ENCODE peak calls at places on chromosomes 16 and 17, in nine cellular contexts. O, R, K, L, B, P, W, A and D are unnamed samples.

GRCh38 chr17:77160032-77160876 is 19.5 kb downstream of the SEC14L1 start:
- DNase-seq in W (no peak), R (peak), O (no peak), K (no peak), P (no peak), B (no peak), A (no peak), L (no peak), D (peak)

GRCh38 chr16:55539049-55539448 is 27.4 kb upstream of the CAPNS2 start:
- DNase-seq in B (no peak), W (peak), R (peak), O (no peak), A (no peak), K (no peak), L (no peak), P (no peak), D (no peak)

GRCh38 chr16:69711115-69711740 is 15.1 kb downstream of the NQO1 start:
- DNase-seq in O (peak), B (peak), A (peak), P (no peak), W (peak), R (peak), K (peak), L (no peak), D (peak)

GRCh38 chr16:85557976-85558589 is 55.0 kb upstream of the GSE1 start:
- DNase-seq in R (no peak), P (peak), L (no peak), O (peak), A (no peak), W (no peak), B (peak), K (no peak), D (no peak)

GRCh38 chr17:73743802-73744201 is 99.6 kb upstream of the SDK2 start:
- DNase-seq in R (no peak), K (no peak), P (no peak), W (no peak), O (no peak), L (no peak), A (no peak), B (no peak), D (no peak)

GRCh38 chr17:45430738-45431530 is 1.7 kb downstream of the ARHGAP27 start:
- DNase-seq in A (no peak), P (peak), R (no peak), B (peak), L (peak), W (peak), K (no peak), O (peak), D (no peak)

GRCh38 chr17:15232517-15232915 is 32.6 kb downstream of the PMP22 start:
- DNase-seq in B (no peak), K (no peak), O (no peak), W (no peak), P (no peak), R (no peak), L (no peak), A (no peak), D (no peak)

GRCh38 chr16:86033016-86033474 is 134.1 kb downstream of the IRF8 start:
- DNase-seq in B (peak), A (peak), O (no peak), K (no peak), R (no peak), W (peak), L (no peak), P (no peak), D (no peak)

GRCh38 chr16:69334696-69335095 is 4.3 kb upstream of the PDF start:
- DNase-seq in R (no peak), W (no peak), A (no peak), P (no peak), B (no peak), O (no peak), K (no peak), L (peak), D (no peak)

GRCh38 chr16:66324785-66325184 is 41.7 kb upstream of the CDH5 start:
- DNase-seq in P (no peak), R (no peak), B (no peak), K (no peak), W (peak), A (no peak), O (peak), L (no peak), D (no peak)

GRCh38 chr17:82094931-82095776 is 2.9 kb downstream of the FASN start:
- DNase-seq in P (no peak), B (no peak), W (no peak), R (no peak), A (no peak), K (no peak), O (no peak), L (no peak), D (no peak)

GRCh38 chr16:22075043-22075757 is 17.1 kb upstream of the VWA3A start:
- DNase-seq in L (no peak), B (no peak), O (no peak), K (peak), R (no peak), W (no peak), A (no peak), P (no peak), D (no peak)

GRCh38 chr16:81431554-81432353 is 12.9 kb upstream of the CMIP start:
- DNase-seq in K (peak), B (peak), O (no peak), A (no peak), P (no peak), W (peak), R (no peak), L (no peak), D (peak)

GRCh38 chr16:82311528-82311927 is 141.5 kb upstream of the MPHOSPH6 start:
- DNase-seq in P (no peak), K (no peak), A (no peak), R (no peak), L (no peak), W (no peak), O (no peak), B (no peak), D (no peak)

GRCh38 chr17:75315541-75316243 is 26.5 kb upstream of the SLC25A19 start:
- DNase-seq in L (no peak), O (no peak), B (no peak), P (no peak), W (no peak), R (peak), K (peak), A (no peak), D (peak)

GRCh38 chr17:2395258-2396170 is 5.3 kb downstream of the MNT start:
- DNase-seq in W (peak), L (peak), R (peak), B (peak), K (peak), A (peak), O (no peak), P (no peak), D (no peak)
- H3K4me3 ChIP-seq in W (no peak), L (no peak), R (no peak), B (peak), K (no peak), A (no peak), O (peak), P (no peak), D (peak)

GRCh38 chr16:57828272-57829161 is 26.2 kb upstream of the KIFC3 start:
- DNase-seq in B (no peak), P (no peak), O (no peak), W (no peak), A (no peak), K (no peak), L (peak), R (no peak), D (no peak)
- TF ChIP-seq CTCF in B (no peak), P (no peak), O (peak), W (no peak), A (no peak), K (no peak), L (no peak), R (no peak), D (no peak)

DNA sequence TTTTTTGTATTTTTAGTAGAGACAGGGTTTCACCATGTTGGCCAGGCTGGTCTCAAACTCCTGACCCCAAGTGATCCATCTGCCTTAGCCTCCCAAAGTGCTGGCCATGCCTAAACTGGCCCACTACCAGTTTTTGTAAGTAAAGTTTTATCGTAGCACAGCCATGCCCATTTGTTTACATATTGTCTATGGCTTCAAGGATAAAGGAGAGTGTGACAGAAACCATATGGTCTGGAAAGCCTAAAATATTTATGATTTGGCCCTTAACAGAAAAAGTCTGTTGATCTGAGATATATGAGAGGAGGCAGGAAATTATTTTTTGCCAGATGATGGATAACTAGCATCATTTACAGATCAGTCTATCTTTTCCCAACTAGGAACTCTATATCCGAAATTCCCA is 4.5 kb downstream of the AKAP10 start:
- DNase-seq in O (no peak), P (no peak), W (no peak), L (no peak), B (no peak), K (no peak), A (no peak), R (peak), D (no peak)
- H3K4me3 ChIP-seq in O (no peak), P (no peak), W (no peak), L (no peak), B (no peak), K (no peak), A (no peak), R (no peak), D (no peak)

GRCh38 chr17:43368740-43369506 is 29.9 kb upstream of the ARL4D start:
- DNase-seq in P (peak), K (peak), B (peak), A (peak), L (peak), R (peak), W (peak), O (peak), D (peak)
- TF ChIP-seq CTCF in P (no peak), K (no peak), B (no peak), A (no peak), L (peak), R (no peak), W (no peak), O (peak), D (no peak)

GRCh38 chr17:55784666-55785065 is 33.8 kb downstream of the PCTP start:
- DNase-seq in P (no peak), W (no peak), R (no peak), L (no peak), K (no peak), A (no peak), O (no peak), B (no peak), D (no peak)

GRCh38 chr17:55785181-55785580 is 34.3 kb downstream of the PCTP start:
- DNase-seq in B (no peak), O (no peak), R (no peak), A (no peak), K (no peak), P (no peak), W (no peak), L (no peak), D (no peak)

GRCh38 chr17:55778389-55779118 is 27.7 kb downstream of the PCTP start:
- DNase-seq in A (no peak), L (no peak), K (no peak), P (no peak), W (no peak), B (no peak), O (no peak), R (no peak), D (no peak)

DNA sequence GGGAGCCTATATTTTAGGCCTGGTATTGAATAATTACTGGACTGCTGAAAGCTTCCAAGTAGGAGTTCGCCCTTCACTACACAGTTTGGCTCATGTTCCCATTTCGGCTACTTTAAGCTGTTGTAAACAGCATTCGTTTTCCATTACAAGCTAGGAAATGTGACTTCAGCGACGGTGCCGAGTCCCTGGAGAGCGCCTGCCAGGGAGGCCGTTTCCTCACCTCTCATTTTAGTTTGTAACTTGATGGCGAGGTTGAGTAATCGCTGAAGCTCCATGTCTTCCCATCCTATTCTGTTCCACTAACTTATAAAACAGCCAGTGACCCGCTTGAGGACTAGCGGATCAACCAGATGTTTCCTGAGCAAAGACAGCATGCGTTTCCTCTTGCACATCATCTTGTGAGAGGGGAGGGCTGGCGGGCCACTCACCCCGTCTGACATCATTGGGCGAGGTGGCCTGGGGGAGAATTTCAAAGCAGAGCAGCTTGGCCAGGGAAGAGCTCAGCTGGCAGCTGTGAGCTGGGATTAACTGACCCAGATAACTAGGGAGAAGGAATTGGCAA is 32.9 kb downstream of the PCTP start:
- DNase-seq in A (peak), W (peak), R (peak), K (peak), B (no peak), P (no peak), O (no peak), L (no peak), D (peak)
- H3K4me3 ChIP-seq in A (no peak), W (no peak), R (no peak), K (no peak), B (no peak), P (no peak), O (no peak), L (no peak), D (no peak)